ENCODE peak calls at places on chromosomes 4 and X, in five cellular contexts. W is fibroblast of mammary gland, Q is bronchial epithelial cell, P is GM12865, A is fibroblast of the aortic adventitia. U is an unnamed sample.

GRCh38 chr4:169335331-169335730 is 64.6 kb upstream of the SH3RF1 start:
- DNase-seq in W (no peak), Q (peak; percentile 94), A (peak; percentile 92), P (no peak), U (peak; percentile 35)

GRCh38 chr4:15078682-15079642 is 76.7 kb downstream of the CPEB2 start:
- DNase-seq in Q (peak; percentile 79), W (peak; percentile 90), P (no peak), A (peak; percentile 69), U (peak; percentile 92)

GRCh38 chr4:37864786-37865185 is 26.1 kb upstream of the TBC1D1 start:
- DNase-seq in Q (no peak), W (no peak), A (no peak), P (no peak), U (no peak)

GRCh38 chr4:25367004-25367621 is 9.9 kb upstream of the ANAPC4 start:
- DNase-seq in W (peak; percentile 63), Q (peak; percentile 44), A (peak; percentile 75), P (peak; percentile 61), U (peak; percentile 77)

GRCh38 chr4:109294468-109295020 is 7.9 kb downstream of the COL25A1 start:
- DNase-seq in A (no peak), P (no peak), W (peak; percentile 17), Q (no peak), U (peak; percentile 64)

GRCh38 chr4:71772592-71772991 is 11.3 kb downstream of the GC start:
- DNase-seq in A (no peak), W (no peak), Q (peak; percentile 23), P (no peak), U (no peak)

GRCh38 chrX:47958943-47959342 is 44.8 kb downstream of the ZNF182 start:
- DNase-seq in A (no peak), Q (peak; percentile 1), W (peak; percentile 17), P (no peak), U (peak; percentile 44)

GRCh38 chrX:69195810-69196209 is 30.6 kb upstream of the PJA1 start:
- DNase-seq in P (no peak), A (no peak), Q (no peak), W (no peak), U (no peak)

GRCh38 chrX:152637649-152638442 is at the start of gene GABRQ:
- DNase-seq in A (peak; percentile 14), P (peak; percentile 32), W (peak; percentile 8), Q (peak; percentile 7), U (peak; percentile 22)

GRCh38 chrX:45783002-45783401 is 582.3 kb upstream of the DIPK2B start:
- DNase-seq in Q (no peak), P (no peak), A (no peak), W (no peak), U (no peak)

GRCh38 chrX:141176586-141177451 is at the start of gene LDOC1:
- DNase-seq in W (peak; percentile 71), A (peak; percentile 59), Q (peak; percentile 39), P (no peak), U (peak; percentile 74)

GRCh38 chr4:182343435-182343834 is 100.2 kb downstream of the TENM3 start:
- DNase-seq in W (no peak), P (no peak), A (no peak), Q (no peak), U (no peak)

GRCh38 chr4:10096201-10096975 is 20.2 kb downstream of the WDR1 start:
- DNase-seq in Q (peak; percentile 99), A (peak; percentile 94), P (peak; percentile 81), W (peak; percentile 94), U (peak; percentile 96)

GRCh38 chr4:97828646-97829045 is 314.6 kb downstream of the STPG2 start:
- DNase-seq in Q (no peak), W (no peak), P (no peak), A (no peak), U (no peak)

GRCh38 chr4:140037353-140038030 is 116.5 kb downstream of the MAML3 start:
- DNase-seq in Q (peak; percentile 97), A (peak; percentile 76), P (no peak), W (peak; percentile 91), U (peak; percentile 94)

GRCh38 chr4:2852481-2852881 is 8.8 kb downstream of the ADD1 start:
- DNase-seq in A (no peak), W (no peak), Q (no peak), P (peak; percentile 83), U (no peak)

GRCh38 chr4:176005766-176006165 is 59.9 kb upstream of the WDR17 start:
- DNase-seq in Q (no peak), W (no peak), A (no peak), P (no peak), U (no peak)

GRCh38 chrX:7570432-7571009 is 272.4 kb upstream of the VCX start:
- DNase-seq in Q (peak; percentile 3), W (no peak), P (no peak), A (no peak), U (no peak)

GRCh38 chr4:4640692-4641091 is 98.8 kb upstream of the STX18 start:
- DNase-seq in P (no peak), Q (no peak), W (no peak), A (no peak), U (no peak)

GRCh38 chr4:141081921-141082381 is 51.3 kb downstream of the RNF150 start:
- DNase-seq in A (no peak), Q (no peak), P (no peak), W (no peak), U (no peak)
- H3K4me3 ChIP-seq in A (no peak overlapping the region), Q (no peak overlapping the region), P (no peak overlapping the region), W (no peak overlapping the region), U (no peak overlapping the region)

GRCh38 chr4:829291-829690 is 3.4 kb upstream of the CPLX1 start:
- DNase-seq in W (no peak), Q (no peak), A (no peak), P (no peak), U (no peak)

GRCh38 chr4:826508-827208 is 729 bp upstream of the CPLX1 start:
- DNase-seq in P (no peak), Q (no peak), W (no peak), A (no peak), U (peak; percentile 18)

GRCh38 chr4:829761-830655 is 4.1 kb upstream of the CPLX1 start:
- DNase-seq in Q (no peak), A (no peak), W (no peak), P (no peak), U (no peak)

GRCh38 chr4:827209-828081 is 1.5 kb upstream of the CPLX1 start:
- DNase-seq in A (no peak), P (no peak), W (no peak), Q (no peak), U (no peak)

GRCh38 chr4:828641-829271 is 2.8 kb upstream of the CPLX1 start:
- DNase-seq in A (peak; percentile 5), W (peak; percentile 31), Q (no peak), P (no peak), U (peak; percentile 14)
- TF ChIP-seq CTCF in A (peak; percentile 12), W (no peak), Q (peak; percentile 5), P (no peak), U (peak; percentile 13)

DNA sequence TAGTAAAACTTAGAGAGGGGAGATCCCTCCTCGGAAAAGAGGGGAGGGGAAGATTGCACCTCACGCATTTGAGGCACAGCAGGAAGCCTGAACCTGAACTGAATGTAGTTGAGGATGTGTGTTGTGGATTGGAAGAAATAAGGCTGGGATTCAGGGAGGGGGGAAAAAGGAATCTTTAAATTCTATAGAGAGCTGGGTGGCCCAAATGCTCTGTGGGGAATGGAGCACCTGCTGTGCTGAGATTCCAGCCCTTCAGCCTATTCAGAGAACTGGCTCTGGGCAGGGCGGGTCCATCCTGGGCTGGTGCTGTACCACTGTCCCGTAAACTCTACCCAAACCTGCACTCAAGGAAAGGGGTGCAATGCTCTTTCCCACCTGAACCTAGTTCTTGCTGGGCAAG is 4.1 kb downstream of the FOXO4 start:
- DNase-seq in W (no peak), P (no peak), A (no peak), Q (no peak), U (no peak)
- H3K4me3 ChIP-seq in W (no peak overlapping the region), P (no peak overlapping the region), A (no peak overlapping the region), Q (no peak overlapping the region), U (no peak overlapping the region)

GRCh38 chr4:146340798-146341197 is 126.5 kb downstream of the REELD1 start:
- DNase-seq in W (peak; percentile 47), Q (peak; percentile 56), P (peak; percentile 23), A (peak; percentile 53), U (peak; percentile 53)
- TF ChIP-seq CTCF in W (peak; percentile 55), Q (no peak), P (peak; percentile 30), A (peak; percentile 52), U (peak; percentile 52)

U was measured in choroid plexus epithelial cell.